ENCODE peak calls at places on chromosomes 4 and X, in four cellular contexts. One of them, this sample, is unnamed.

GRCh38 chr4:43242611-43243010 is 350.1 kb downstream of the GRXCR1 start:
- DNase-seq in sigmoid colon: no peak
- DNase-seq in HCT116: no peak
- DNase-seq in GM12891: no peak
- DNase-seq in this sample: no peak

GRCh38 chr4:98311656-98312055 is 50.5 kb downstream of the RAP1GDS1 start:
- DNase-seq in sigmoid colon: no peak
- DNase-seq in HCT116: no peak
- DNase-seq in GM12891: no peak
- DNase-seq in this sample: no peak

GRCh38 chr4:4260185-4260751 is 12.2 kb upstream of the TMEM128 start:
- DNase-seq in sigmoid colon: no peak
- DNase-seq in HCT116: peak
- DNase-seq in GM12891: peak
- DNase-seq in this sample: no peak

GRCh38 chr4:155367608-155368007 is 9.2 kb downstream of the MAP9 start:
- DNase-seq in sigmoid colon: no peak
- DNase-seq in HCT116: no peak
- DNase-seq in GM12891: no peak
- DNase-seq in this sample: no peak

GRCh38 chr4:14853186-14853946 is 148.9 kb upstream of the CPEB2 start:
- DNase-seq in sigmoid colon: no peak
- DNase-seq in HCT116: no peak
- DNase-seq in GM12891: no peak
- DNase-seq in this sample: no peak

GRCh38 chr4:151672996-151673395 is 87.8 kb downstream of the GATB start:
- DNase-seq in sigmoid colon: no peak
- DNase-seq in HCT116: no peak
- DNase-seq in GM12891: no peak
- DNase-seq in this sample: no peak

GRCh38 chr4:30716158-30716557 is 4.0 kb upstream of the PCDH7 start:
- DNase-seq in sigmoid colon: no peak
- DNase-seq in HCT116: peak
- DNase-seq in GM12891: no peak
- DNase-seq in this sample: no peak

GRCh38 chr4:83846193-83846830 is 310.4 kb downstream of the GPAT3 start:
- DNase-seq in sigmoid colon: no peak
- DNase-seq in HCT116: no peak
- DNase-seq in GM12891: no peak
- DNase-seq in this sample: no peak

GRCh38 chr4:76376534-76376933 is 44.4 kb downstream of the CCDC158 start:
- DNase-seq in sigmoid colon: no peak
- DNase-seq in HCT116: no peak
- DNase-seq in GM12891: no peak
- DNase-seq in this sample: no peak

GRCh38 chrX:130805906-130806305 is 97.1 kb downstream of the ENOX2 start:
- DNase-seq in sigmoid colon: no peak
- DNase-seq in HCT116: no peak
- DNase-seq in GM12891: no peak
- DNase-seq in this sample: no peak
- TF ChIP-seq POLR2AphosphoS5 in sigmoid colon: no peak
- TF ChIP-seq POLR2AphosphoS5 in HCT116: no peak
- TF ChIP-seq POLR2AphosphoS5 in GM12891: no peak
- TF ChIP-seq POLR2AphosphoS5 in this sample: no peak

DNA sequence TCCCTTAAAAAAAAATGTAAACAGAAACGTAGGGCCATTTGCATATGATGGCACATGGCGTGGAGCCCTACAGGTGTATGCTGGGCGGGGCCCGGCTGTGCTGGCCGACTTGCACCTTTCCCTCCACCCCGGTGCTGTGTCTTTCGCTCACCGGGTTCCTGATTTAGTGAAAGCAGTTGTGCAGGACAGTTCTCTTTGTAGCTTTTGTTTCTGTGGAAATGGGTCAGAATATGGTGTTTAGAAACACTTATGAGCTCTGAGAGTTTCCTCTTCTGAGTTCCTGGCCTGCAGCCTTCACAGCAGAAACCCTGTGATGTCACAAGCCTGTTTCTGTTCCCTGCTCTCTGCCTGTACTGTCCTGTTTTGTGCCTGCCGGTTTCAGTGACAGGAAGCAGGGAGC is 22.5 kb upstream of the MSANTD1 start:
- DNase-seq in sigmoid colon: no peak
- DNase-seq in HCT116: no peak
- DNase-seq in GM12891: no peak
- DNase-seq in this sample: peak
- TF ChIP-seq POLR2AphosphoS5 in sigmoid colon: no peak
- TF ChIP-seq POLR2AphosphoS5 in HCT116: no peak
- TF ChIP-seq POLR2AphosphoS5 in GM12891: no peak
- TF ChIP-seq POLR2AphosphoS5 in this sample: no peak

DNA sequence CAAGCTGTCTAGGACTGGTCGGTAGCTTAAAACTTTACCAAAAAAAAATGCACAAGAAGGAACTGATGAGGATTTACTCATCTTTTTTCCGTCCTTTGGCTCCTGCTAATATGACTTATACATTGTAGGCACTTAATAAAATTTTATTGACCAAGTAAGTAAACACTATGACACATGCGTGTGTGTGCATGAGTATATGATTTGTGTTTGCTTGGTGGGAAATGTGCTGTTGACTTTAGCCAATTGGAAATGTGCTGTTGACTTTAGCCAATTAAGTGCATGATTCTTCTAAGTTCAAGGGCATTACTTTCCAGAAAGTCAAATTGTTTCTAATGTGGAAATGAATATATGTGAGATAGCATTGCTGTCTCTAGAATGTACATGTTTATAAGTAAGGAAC is 78.3 kb downstream of the FIP1L1 start:
- DNase-seq in sigmoid colon: no peak
- DNase-seq in HCT116: no peak
- DNase-seq in GM12891: no peak
- DNase-seq in this sample: no peak
- TF ChIP-seq POLR2AphosphoS5 in sigmoid colon: no peak
- TF ChIP-seq POLR2AphosphoS5 in HCT116: no peak
- TF ChIP-seq POLR2AphosphoS5 in GM12891: no peak
- TF ChIP-seq POLR2AphosphoS5 in this sample: no peak

GRCh38 chrX:153727108-153727931 is 2.7 kb downstream of the ABCD1 start:
- DNase-seq in sigmoid colon: peak
- DNase-seq in HCT116: no peak
- DNase-seq in GM12891: no peak
- DNase-seq in this sample: peak
- TF ChIP-seq POLR2AphosphoS5 in sigmoid colon: peak
- TF ChIP-seq POLR2AphosphoS5 in HCT116: no peak
- TF ChIP-seq POLR2AphosphoS5 in GM12891: no peak
- TF ChIP-seq POLR2AphosphoS5 in this sample: no peak

DNA sequence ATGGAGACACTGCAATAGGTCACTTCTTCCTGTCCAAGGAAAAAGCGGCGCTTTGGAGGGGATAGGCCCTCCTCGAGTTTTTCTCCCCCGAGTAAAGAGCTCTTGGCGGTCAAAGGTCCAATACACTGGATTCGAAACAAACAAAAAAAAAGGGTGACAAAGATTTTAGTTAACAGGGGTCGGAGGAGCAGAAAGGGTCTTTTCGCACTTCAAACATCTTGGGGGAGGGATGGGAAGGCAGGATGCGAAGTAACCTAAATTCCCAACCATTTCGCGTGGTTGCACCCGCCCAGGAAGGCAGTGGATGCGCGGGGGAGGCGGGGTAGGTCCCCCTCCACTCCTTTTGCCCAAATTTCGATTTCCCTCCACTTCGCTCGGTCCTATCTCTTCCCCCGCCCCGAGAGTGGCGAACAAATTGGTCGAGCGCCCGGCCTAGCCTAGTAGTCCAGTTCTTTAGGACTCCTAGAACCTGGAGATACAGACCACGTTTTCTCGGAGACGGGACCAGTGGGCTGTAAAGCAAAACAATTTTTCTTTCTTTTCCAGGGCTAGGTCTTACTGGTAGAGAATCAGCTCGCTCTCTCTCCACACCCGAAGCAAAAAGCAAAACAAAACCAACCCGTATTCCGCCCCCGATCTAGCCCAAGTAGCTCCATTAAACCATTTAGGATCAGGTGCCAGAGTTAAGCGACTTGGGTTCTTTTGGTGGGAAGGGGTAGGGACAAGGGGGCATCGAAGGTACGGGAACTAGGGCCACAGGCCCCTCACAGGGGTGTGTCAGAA is 2.0 kb upstream of the STAG2 start:
- DNase-seq in sigmoid colon: peak
- DNase-seq in HCT116: no peak
- DNase-seq in GM12891: no peak
- DNase-seq in this sample: peak
- TF ChIP-seq POLR2AphosphoS5 in sigmoid colon: no peak
- TF ChIP-seq POLR2AphosphoS5 in HCT116: no peak
- TF ChIP-seq POLR2AphosphoS5 in GM12891: no peak
- TF ChIP-seq POLR2AphosphoS5 in this sample: no peak

DNA sequence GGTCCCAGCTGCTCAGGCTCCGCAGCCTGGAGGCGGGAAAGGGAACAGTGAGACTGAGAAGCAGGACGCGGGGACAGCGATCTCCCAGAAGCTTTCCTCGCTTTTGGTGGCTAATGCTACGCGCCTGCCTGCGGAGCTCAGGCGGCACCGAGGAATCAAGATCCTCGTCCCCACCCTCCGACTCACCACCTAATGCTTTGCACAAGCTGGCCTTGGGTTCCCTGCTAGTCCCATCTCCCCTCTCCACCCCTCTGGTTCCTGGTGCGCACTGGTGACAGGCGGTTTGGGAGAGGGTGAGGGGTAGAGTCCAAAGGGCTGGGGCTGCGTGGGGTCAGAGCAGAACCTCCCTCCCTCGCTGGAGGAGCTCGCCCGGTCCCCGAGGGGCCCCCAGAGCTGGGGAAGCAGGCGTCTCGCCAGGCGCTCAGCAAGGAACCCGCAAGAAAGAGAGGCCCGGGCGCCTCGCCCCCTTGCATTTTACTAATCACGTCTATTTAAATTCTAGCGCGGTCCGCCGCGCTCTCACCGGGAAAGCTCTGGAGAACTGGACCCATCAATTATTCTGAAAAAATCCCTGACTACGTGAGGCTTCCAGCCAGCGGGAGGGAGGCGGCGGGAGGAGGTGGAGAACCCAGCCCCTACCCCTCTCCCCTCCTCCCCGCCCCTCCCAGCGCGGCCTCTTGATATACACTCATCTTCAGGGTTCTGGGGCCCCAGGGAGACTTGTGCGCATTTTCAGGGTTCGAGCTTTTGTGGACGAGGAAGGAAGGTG is 9.1 kb downstream of the POU4F2 start:
- DNase-seq in sigmoid colon: no peak
- DNase-seq in HCT116: no peak
- DNase-seq in GM12891: no peak
- DNase-seq in this sample: no peak
- TF ChIP-seq POLR2AphosphoS5 in sigmoid colon: no peak
- TF ChIP-seq POLR2AphosphoS5 in HCT116: no peak
- TF ChIP-seq POLR2AphosphoS5 in GM12891: no peak
- TF ChIP-seq POLR2AphosphoS5 in this sample: no peak

GRCh38 chr4:38692421-38692820 is 28.4 kb downstream of the KLF3 start:
- DNase-seq in sigmoid colon: no peak
- DNase-seq in HCT116: no peak
- DNase-seq in GM12891: no peak
- DNase-seq in this sample: no peak

GRCh38 chr4:38694330-38694729 is 30.3 kb downstream of the KLF3 start:
- DNase-seq in sigmoid colon: no peak
- DNase-seq in HCT116: no peak
- DNase-seq in GM12891: no peak
- DNase-seq in this sample: no peak

GRCh38 chr4:38691251-38692008 is 27.4 kb downstream of the KLF3 start:
- DNase-seq in sigmoid colon: peak
- DNase-seq in HCT116: no peak
- DNase-seq in GM12891: no peak
- DNase-seq in this sample: no peak

GRCh38 chr4:38695844-38696243 is 31.8 kb downstream of the KLF3 start:
- DNase-seq in sigmoid colon: no peak
- DNase-seq in HCT116: no peak
- DNase-seq in GM12891: no peak
- DNase-seq in this sample: no peak

GRCh38 chr4:38693531-38693930 is 29.5 kb downstream of the KLF3 start:
- DNase-seq in sigmoid colon: no peak
- DNase-seq in HCT116: no peak
- DNase-seq in GM12891: no peak
- DNase-seq in this sample: no peak
- TF ChIP-seq POLR2AphosphoS5 in sigmoid colon: no peak
- TF ChIP-seq POLR2AphosphoS5 in HCT116: no peak
- TF ChIP-seq POLR2AphosphoS5 in GM12891: no peak
- TF ChIP-seq POLR2AphosphoS5 in this sample: no peak